ENCODE peak calls at places on chromosomes 12 and 14, in nine cellular contexts. One of them, this sample, is unnamed.

GRCh38 chr14:92529895-92530294 is 16.3 kb downstream of the RIN3 start:
- DNase-seq in frontal cortex: no peak
- DNase-seq in WTC11: no peak
- DNase-seq in HCEC 1CT: no peak
- DNase-seq in activated T-helper 1 cell treated with anti-CD3 and anti-CD28 coated beads, Interleukin-12 subunit alpha, Interleukin-12 subunit beta, Interleukin-2, Interleukin-4 antibody, amounts not matched to agents 30 ng/mL and 10 ng/mL and 1 ng/mL, durations not matched to agents 14 hours and 24 hours and 36 hours: no peak
- DNase-seq in RPMI7951: no peak
- DNase-seq in GM12891: no peak
- DNase-seq in naive thymus-derived CD8-positive, alpha-beta T cell: no peak
- DNase-seq in tibial nerve: no peak
- DNase-seq in this sample: no peak

GRCh38 chr12:96720363-96720705 is 186.7 kb upstream of the NEDD1 start:
- DNase-seq in frontal cortex: no peak
- DNase-seq in WTC11: peak
- DNase-seq in HCEC 1CT: no peak
- DNase-seq in activated T-helper 1 cell treated with anti-CD3 and anti-CD28 coated beads, Interleukin-12 subunit alpha, Interleukin-12 subunit beta, Interleukin-2, Interleukin-4 antibody, amounts not matched to agents 30 ng/mL and 10 ng/mL and 1 ng/mL, durations not matched to agents 14 hours and 24 hours and 36 hours: no peak
- DNase-seq in RPMI7951: peak
- DNase-seq in GM12891: peak
- DNase-seq in naive thymus-derived CD8-positive, alpha-beta T cell: no peak
- DNase-seq in tibial nerve: no peak
- DNase-seq in this sample: peak

GRCh38 chr14:43539210-43539609 is 967.9 kb downstream of the FSCB start:
- DNase-seq in frontal cortex: no peak
- DNase-seq in WTC11: peak
- DNase-seq in HCEC 1CT: no peak
- DNase-seq in activated T-helper 1 cell treated with anti-CD3 and anti-CD28 coated beads, Interleukin-12 subunit alpha, Interleukin-12 subunit beta, Interleukin-2, Interleukin-4 antibody, amounts not matched to agents 30 ng/mL and 10 ng/mL and 1 ng/mL, durations not matched to agents 14 hours and 24 hours and 36 hours: no peak
- DNase-seq in RPMI7951: no peak
- DNase-seq in GM12891: no peak
- DNase-seq in naive thymus-derived CD8-positive, alpha-beta T cell: no peak
- DNase-seq in tibial nerve: peak
- DNase-seq in this sample: peak

GRCh38 chr12:13982010-13982409 is 608 bp upstream of the GRIN2B start:
- DNase-seq in frontal cortex: peak
- DNase-seq in WTC11: peak
- DNase-seq in HCEC 1CT: no peak
- DNase-seq in activated T-helper 1 cell treated with anti-CD3 and anti-CD28 coated beads, Interleukin-12 subunit alpha, Interleukin-12 subunit beta, Interleukin-2, Interleukin-4 antibody, amounts not matched to agents 30 ng/mL and 10 ng/mL and 1 ng/mL, durations not matched to agents 14 hours and 24 hours and 36 hours: no peak
- DNase-seq in RPMI7951: no peak
- DNase-seq in GM12891: no peak
- DNase-seq in naive thymus-derived CD8-positive, alpha-beta T cell: no peak
- DNase-seq in tibial nerve: no peak
- DNase-seq in this sample: no peak

GRCh38 chr14:49940805-49941421 is 48.0 kb downstream of the ARF6 start:
- DNase-seq in frontal cortex: no peak
- DNase-seq in WTC11: no peak
- DNase-seq in HCEC 1CT: peak
- DNase-seq in activated T-helper 1 cell treated with anti-CD3 and anti-CD28 coated beads, Interleukin-12 subunit alpha, Interleukin-12 subunit beta, Interleukin-2, Interleukin-4 antibody, amounts not matched to agents 30 ng/mL and 10 ng/mL and 1 ng/mL, durations not matched to agents 14 hours and 24 hours and 36 hours: no peak
- DNase-seq in RPMI7951: no peak
- DNase-seq in GM12891: no peak
- DNase-seq in naive thymus-derived CD8-positive, alpha-beta T cell: no peak
- DNase-seq in tibial nerve: no peak
- DNase-seq in this sample: peak

GRCh38 chr12:8658361-8658760 is 4.3 kb downstream of the MFAP5 start:
- DNase-seq in frontal cortex: no peak
- DNase-seq in WTC11: no peak
- DNase-seq in HCEC 1CT: peak
- DNase-seq in activated T-helper 1 cell treated with anti-CD3 and anti-CD28 coated beads, Interleukin-12 subunit alpha, Interleukin-12 subunit beta, Interleukin-2, Interleukin-4 antibody, amounts not matched to agents 30 ng/mL and 10 ng/mL and 1 ng/mL, durations not matched to agents 14 hours and 24 hours and 36 hours: no peak
- DNase-seq in RPMI7951: peak
- DNase-seq in GM12891: no peak
- DNase-seq in naive thymus-derived CD8-positive, alpha-beta T cell: no peak
- DNase-seq in tibial nerve: no peak
- DNase-seq in this sample: peak

GRCh38 chr12:42552822-42553221 is 36.7 kb downstream of the PRICKLE1 start:
- DNase-seq in frontal cortex: no peak
- DNase-seq in WTC11: peak
- DNase-seq in HCEC 1CT: no peak
- DNase-seq in activated T-helper 1 cell treated with anti-CD3 and anti-CD28 coated beads, Interleukin-12 subunit alpha, Interleukin-12 subunit beta, Interleukin-2, Interleukin-4 antibody, amounts not matched to agents 30 ng/mL and 10 ng/mL and 1 ng/mL, durations not matched to agents 14 hours and 24 hours and 36 hours: no peak
- DNase-seq in RPMI7951: no peak
- DNase-seq in GM12891: no peak
- DNase-seq in naive thymus-derived CD8-positive, alpha-beta T cell: no peak
- DNase-seq in tibial nerve: no peak
- DNase-seq in this sample: no peak

GRCh38 chr12:100741084-100741711 is 53.4 kb upstream of the ANO4 start:
- DNase-seq in frontal cortex: peak
- DNase-seq in WTC11: no peak
- DNase-seq in HCEC 1CT: peak
- DNase-seq in activated T-helper 1 cell treated with anti-CD3 and anti-CD28 coated beads, Interleukin-12 subunit alpha, Interleukin-12 subunit beta, Interleukin-2, Interleukin-4 antibody, amounts not matched to agents 30 ng/mL and 10 ng/mL and 1 ng/mL, durations not matched to agents 14 hours and 24 hours and 36 hours: no peak
- DNase-seq in RPMI7951: peak
- DNase-seq in GM12891: no peak
- DNase-seq in naive thymus-derived CD8-positive, alpha-beta T cell: no peak
- DNase-seq in tibial nerve: peak
- DNase-seq in this sample: peak

GRCh38 chr14:32205984-32206383 is 2.9 kb upstream of the RNU6-8 start:
- DNase-seq in frontal cortex: no peak
- DNase-seq in WTC11: peak
- DNase-seq in HCEC 1CT: no peak
- DNase-seq in activated T-helper 1 cell treated with anti-CD3 and anti-CD28 coated beads, Interleukin-12 subunit alpha, Interleukin-12 subunit beta, Interleukin-2, Interleukin-4 antibody, amounts not matched to agents 30 ng/mL and 10 ng/mL and 1 ng/mL, durations not matched to agents 14 hours and 24 hours and 36 hours: no peak
- DNase-seq in RPMI7951: no peak
- DNase-seq in GM12891: no peak
- DNase-seq in naive thymus-derived CD8-positive, alpha-beta T cell: no peak
- DNase-seq in tibial nerve: no peak
- DNase-seq in this sample: peak

GRCh38 chr12:19779393-19780056 is 340.2 kb downstream of the AEBP2 start:
- DNase-seq in frontal cortex: no peak
- DNase-seq in WTC11: peak
- DNase-seq in HCEC 1CT: no peak
- DNase-seq in activated T-helper 1 cell treated with anti-CD3 and anti-CD28 coated beads, Interleukin-12 subunit alpha, Interleukin-12 subunit beta, Interleukin-2, Interleukin-4 antibody, amounts not matched to agents 30 ng/mL and 10 ng/mL and 1 ng/mL, durations not matched to agents 14 hours and 24 hours and 36 hours: no peak
- DNase-seq in RPMI7951: no peak
- DNase-seq in GM12891: no peak
- DNase-seq in naive thymus-derived CD8-positive, alpha-beta T cell: no peak
- DNase-seq in tibial nerve: no peak
- DNase-seq in this sample: no peak

GRCh38 chr14:94481468-94482131 is 5.6 kb upstream of the SERPINA9 start:
- DNase-seq in frontal cortex: no peak
- DNase-seq in WTC11: no peak
- DNase-seq in HCEC 1CT: no peak
- DNase-seq in activated T-helper 1 cell treated with anti-CD3 and anti-CD28 coated beads, Interleukin-12 subunit alpha, Interleukin-12 subunit beta, Interleukin-2, Interleukin-4 antibody, amounts not matched to agents 30 ng/mL and 10 ng/mL and 1 ng/mL, durations not matched to agents 14 hours and 24 hours and 36 hours: no peak
- DNase-seq in RPMI7951: peak
- DNase-seq in GM12891: no peak
- DNase-seq in naive thymus-derived CD8-positive, alpha-beta T cell: no peak
- DNase-seq in tibial nerve: no peak
- DNase-seq in this sample: peak

GRCh38 chr14:36820901-36821300 is 159.2 kb downstream of the PAX9 start:
- DNase-seq in frontal cortex: no peak
- DNase-seq in WTC11: no peak
- DNase-seq in HCEC 1CT: no peak
- DNase-seq in activated T-helper 1 cell treated with anti-CD3 and anti-CD28 coated beads, Interleukin-12 subunit alpha, Interleukin-12 subunit beta, Interleukin-2, Interleukin-4 antibody, amounts not matched to agents 30 ng/mL and 10 ng/mL and 1 ng/mL, durations not matched to agents 14 hours and 24 hours and 36 hours: no peak
- DNase-seq in RPMI7951: no peak
- DNase-seq in GM12891: no peak
- DNase-seq in naive thymus-derived CD8-positive, alpha-beta T cell: no peak
- DNase-seq in tibial nerve: no peak
- DNase-seq in this sample: peak

GRCh38 chr12:56634242-56634836 is 4.2 kb upstream of the BAZ2A start:
- DNase-seq in frontal cortex: no peak
- DNase-seq in WTC11: peak
- DNase-seq in HCEC 1CT: no peak
- DNase-seq in activated T-helper 1 cell treated with anti-CD3 and anti-CD28 coated beads, Interleukin-12 subunit alpha, Interleukin-12 subunit beta, Interleukin-2, Interleukin-4 antibody, amounts not matched to agents 30 ng/mL and 10 ng/mL and 1 ng/mL, durations not matched to agents 14 hours and 24 hours and 36 hours: no peak
- DNase-seq in RPMI7951: no peak
- DNase-seq in GM12891: no peak
- DNase-seq in naive thymus-derived CD8-positive, alpha-beta T cell: peak
- DNase-seq in tibial nerve: no peak
- DNase-seq in this sample: peak

GRCh38 chr12:122310636-122311035 is 44.3 kb upstream of the VPS33A start:
- DNase-seq in frontal cortex: no peak
- DNase-seq in WTC11: no peak
- DNase-seq in HCEC 1CT: no peak
- DNase-seq in activated T-helper 1 cell treated with anti-CD3 and anti-CD28 coated beads, Interleukin-12 subunit alpha, Interleukin-12 subunit beta, Interleukin-2, Interleukin-4 antibody, amounts not matched to agents 30 ng/mL and 10 ng/mL and 1 ng/mL, durations not matched to agents 14 hours and 24 hours and 36 hours: no peak
- DNase-seq in RPMI7951: no peak
- DNase-seq in GM12891: no peak
- DNase-seq in naive thymus-derived CD8-positive, alpha-beta T cell: no peak
- DNase-seq in tibial nerve: no peak
- DNase-seq in this sample: no peak

GRCh38 chr12:84502907-84503787 is 409.5 kb downstream of the SLC6A15 start:
- DNase-seq in frontal cortex: peak
- DNase-seq in WTC11: peak
- DNase-seq in HCEC 1CT: peak
- DNase-seq in activated T-helper 1 cell treated with anti-CD3 and anti-CD28 coated beads, Interleukin-12 subunit alpha, Interleukin-12 subunit beta, Interleukin-2, Interleukin-4 antibody, amounts not matched to agents 30 ng/mL and 10 ng/mL and 1 ng/mL, durations not matched to agents 14 hours and 24 hours and 36 hours: no peak
- DNase-seq in RPMI7951: peak
- DNase-seq in GM12891: no peak
- DNase-seq in naive thymus-derived CD8-positive, alpha-beta T cell: no peak
- DNase-seq in tibial nerve: peak
- DNase-seq in this sample: peak

GRCh38 chr12:30578426-30578825 is 117.2 kb downstream of the IPO8 start:
- DNase-seq in frontal cortex: no peak
- DNase-seq in WTC11: no peak
- DNase-seq in HCEC 1CT: no peak
- DNase-seq in activated T-helper 1 cell treated with anti-CD3 and anti-CD28 coated beads, Interleukin-12 subunit alpha, Interleukin-12 subunit beta, Interleukin-2, Interleukin-4 antibody, amounts not matched to agents 30 ng/mL and 10 ng/mL and 1 ng/mL, durations not matched to agents 14 hours and 24 hours and 36 hours: no peak
- DNase-seq in RPMI7951: no peak
- DNase-seq in GM12891: no peak
- DNase-seq in naive thymus-derived CD8-positive, alpha-beta T cell: no peak
- DNase-seq in tibial nerve: no peak
- DNase-seq in this sample: no peak

GRCh38 chr12:78192979-78193378 is 362.3 kb downstream of the NAV3 start:
- DNase-seq in frontal cortex: no peak
- DNase-seq in WTC11: no peak
- DNase-seq in HCEC 1CT: peak
- DNase-seq in activated T-helper 1 cell treated with anti-CD3 and anti-CD28 coated beads, Interleukin-12 subunit alpha, Interleukin-12 subunit beta, Interleukin-2, Interleukin-4 antibody, amounts not matched to agents 30 ng/mL and 10 ng/mL and 1 ng/mL, durations not matched to agents 14 hours and 24 hours and 36 hours: no peak
- DNase-seq in RPMI7951: peak
- DNase-seq in GM12891: no peak
- DNase-seq in naive thymus-derived CD8-positive, alpha-beta T cell: no peak
- DNase-seq in tibial nerve: no peak
- DNase-seq in this sample: no peak

GRCh38 chr12:72369560-72369959 is 97.4 kb downstream of the TRHDE start:
- DNase-seq in frontal cortex: no peak
- DNase-seq in WTC11: no peak
- DNase-seq in HCEC 1CT: no peak
- DNase-seq in activated T-helper 1 cell treated with anti-CD3 and anti-CD28 coated beads, Interleukin-12 subunit alpha, Interleukin-12 subunit beta, Interleukin-2, Interleukin-4 antibody, amounts not matched to agents 30 ng/mL and 10 ng/mL and 1 ng/mL, durations not matched to agents 14 hours and 24 hours and 36 hours: no peak
- DNase-seq in RPMI7951: no peak
- DNase-seq in GM12891: no peak
- DNase-seq in naive thymus-derived CD8-positive, alpha-beta T cell: no peak
- DNase-seq in tibial nerve: no peak
- DNase-seq in this sample: no peak

GRCh38 chr12:4099276-4099675 is 174.3 kb upstream of the CCND2 start:
- DNase-seq in frontal cortex: no peak
- DNase-seq in WTC11: peak
- DNase-seq in HCEC 1CT: no peak
- DNase-seq in activated T-helper 1 cell treated with anti-CD3 and anti-CD28 coated beads, Interleukin-12 subunit alpha, Interleukin-12 subunit beta, Interleukin-2, Interleukin-4 antibody, amounts not matched to agents 30 ng/mL and 10 ng/mL and 1 ng/mL, durations not matched to agents 14 hours and 24 hours and 36 hours: no peak
- DNase-seq in RPMI7951: no peak
- DNase-seq in GM12891: no peak
- DNase-seq in naive thymus-derived CD8-positive, alpha-beta T cell: no peak
- DNase-seq in tibial nerve: no peak
- DNase-seq in this sample: no peak

GRCh38 chr12:128817115-128818015 is 6.4 kb downstream of the SLC15A4 start:
- DNase-seq in frontal cortex: peak
- DNase-seq in WTC11: no peak
- DNase-seq in HCEC 1CT: no peak
- DNase-seq in activated T-helper 1 cell treated with anti-CD3 and anti-CD28 coated beads, Interleukin-12 subunit alpha, Interleukin-12 subunit beta, Interleukin-2, Interleukin-4 antibody, amounts not matched to agents 30 ng/mL and 10 ng/mL and 1 ng/mL, durations not matched to agents 14 hours and 24 hours and 36 hours: no peak
- DNase-seq in RPMI7951: peak
- DNase-seq in GM12891: no peak
- DNase-seq in naive thymus-derived CD8-positive, alpha-beta T cell: no peak
- DNase-seq in tibial nerve: no peak
- DNase-seq in this sample: peak

GRCh38 chr14:103418508-103418818 is 33.2 kb downstream of the MARK3 start:
- DNase-seq in frontal cortex: no peak
- DNase-seq in WTC11: no peak
- DNase-seq in HCEC 1CT: peak
- DNase-seq in activated T-helper 1 cell treated with anti-CD3 and anti-CD28 coated beads, Interleukin-12 subunit alpha, Interleukin-12 subunit beta, Interleukin-2, Interleukin-4 antibody, amounts not matched to agents 30 ng/mL and 10 ng/mL and 1 ng/mL, durations not matched to agents 14 hours and 24 hours and 36 hours: no peak
- DNase-seq in RPMI7951: peak
- DNase-seq in GM12891: no peak
- DNase-seq in naive thymus-derived CD8-positive, alpha-beta T cell: no peak
- DNase-seq in tibial nerve: no peak
- DNase-seq in this sample: peak

GRCh38 chr14:69571449-69571878 is 3.2 kb downstream of the CCDC177 start:
- DNase-seq in frontal cortex: no peak
- DNase-seq in WTC11: no peak
- DNase-seq in HCEC 1CT: no peak
- DNase-seq in activated T-helper 1 cell treated with anti-CD3 and anti-CD28 coated beads, Interleukin-12 subunit alpha, Interleukin-12 subunit beta, Interleukin-2, Interleukin-4 antibody, amounts not matched to agents 30 ng/mL and 10 ng/mL and 1 ng/mL, durations not matched to agents 14 hours and 24 hours and 36 hours: no peak
- DNase-seq in RPMI7951: no peak
- DNase-seq in GM12891: no peak
- DNase-seq in naive thymus-derived CD8-positive, alpha-beta T cell: no peak
- DNase-seq in tibial nerve: no peak
- DNase-seq in this sample: peak

GRCh38 chr14:104639889-104640548 is 35.4 kb upstream of the TMEM179 start:
- DNase-seq in frontal cortex: peak
- DNase-seq in WTC11: peak
- DNase-seq in HCEC 1CT: peak
- DNase-seq in activated T-helper 1 cell treated with anti-CD3 and anti-CD28 coated beads, Interleukin-12 subunit alpha, Interleukin-12 subunit beta, Interleukin-2, Interleukin-4 antibody, amounts not matched to agents 30 ng/mL and 10 ng/mL and 1 ng/mL, durations not matched to agents 14 hours and 24 hours and 36 hours: peak
- DNase-seq in RPMI7951: peak
- DNase-seq in GM12891: peak
- DNase-seq in naive thymus-derived CD8-positive, alpha-beta T cell: no peak
- DNase-seq in tibial nerve: peak
- DNase-seq in this sample: peak

GRCh38 chr14:77791225-77791600 is 8.7 kb upstream of the ADCK1 start:
- DNase-seq in frontal cortex: no peak
- DNase-seq in WTC11: no peak
- DNase-seq in HCEC 1CT: no peak
- DNase-seq in activated T-helper 1 cell treated with anti-CD3 and anti-CD28 coated beads, Interleukin-12 subunit alpha, Interleukin-12 subunit beta, Interleukin-2, Interleukin-4 antibody, amounts not matched to agents 30 ng/mL and 10 ng/mL and 1 ng/mL, durations not matched to agents 14 hours and 24 hours and 36 hours: no peak
- DNase-seq in RPMI7951: no peak
- DNase-seq in GM12891: no peak
- DNase-seq in naive thymus-derived CD8-positive, alpha-beta T cell: no peak
- DNase-seq in tibial nerve: no peak
- DNase-seq in this sample: peak

GRCh38 chr14:48936352-48936751 is 649.8 kb downstream of the RPS29 start:
- DNase-seq in frontal cortex: no peak
- DNase-seq in WTC11: no peak
- DNase-seq in HCEC 1CT: no peak
- DNase-seq in activated T-helper 1 cell treated with anti-CD3 and anti-CD28 coated beads, Interleukin-12 subunit alpha, Interleukin-12 subunit beta, Interleukin-2, Interleukin-4 antibody, amounts not matched to agents 30 ng/mL and 10 ng/mL and 1 ng/mL, durations not matched to agents 14 hours and 24 hours and 36 hours: no peak
- DNase-seq in RPMI7951: peak
- DNase-seq in GM12891: no peak
- DNase-seq in naive thymus-derived CD8-positive, alpha-beta T cell: no peak
- DNase-seq in tibial nerve: no peak
- DNase-seq in this sample: peak

GRCh38 chr14:64114166-64114565 is 180.0 kb downstream of the ESR2 start:
- DNase-seq in frontal cortex: no peak
- DNase-seq in WTC11: no peak
- DNase-seq in HCEC 1CT: no peak
- DNase-seq in activated T-helper 1 cell treated with anti-CD3 and anti-CD28 coated beads, Interleukin-12 subunit alpha, Interleukin-12 subunit beta, Interleukin-2, Interleukin-4 antibody, amounts not matched to agents 30 ng/mL and 10 ng/mL and 1 ng/mL, durations not matched to agents 14 hours and 24 hours and 36 hours: no peak
- DNase-seq in RPMI7951: no peak
- DNase-seq in GM12891: no peak
- DNase-seq in naive thymus-derived CD8-positive, alpha-beta T cell: no peak
- DNase-seq in tibial nerve: no peak
- DNase-seq in this sample: peak